ENCODE peak calls at places on chromosomes 16 and 17, in six cellular contexts. Z, X, Y, G, L and F are unnamed samples.

GRCh38 chr17:59331129-59331928 is at the start of gene YPEL2:
- DNase-seq in Z (peak; percentile 98), X (peak; percentile 77), Y (peak; percentile 91), G (peak; percentile 100), L (peak; percentile 91), F (peak; percentile 99)

GRCh38 chr17:69713815-69714214 is 299.3 kb downstream of the MAP2K6 start:
- DNase-seq in Z (no peak), X (no peak), Y (no peak), G (no peak), L (no peak), F (no peak)

GRCh38 chr17:63989622-63990345 is 8.4 kb upstream of the PRR29 start:
- DNase-seq in Z (no peak), X (no peak), Y (no peak), G (no peak), L (no peak), F (peak; percentile 45)

GRCh38 chr17:58330997-58331814 is 2.6 kb upstream of the TSPOAP1 start:
- DNase-seq in Z (no peak), X (peak; percentile 72), Y (no peak), G (no peak), L (peak; percentile 90), F (no peak)

GRCh38 chr17:50719924-50720805 is 762 bp downstream of the LUC7L3 start:
- DNase-seq in Z (no peak), X (no peak), Y (no peak), G (no peak), L (no peak), F (no peak)

GRCh38 chr17:53516643-53517042 is 306.1 kb upstream of the KIF2B start:
- DNase-seq in Z (no peak), X (no peak), Y (peak; percentile 38), G (peak; percentile 10), L (no peak), F (no peak)

GRCh38 chr16:48125888-48126287 is 29.9 kb downstream of the ABCC12 start:
- DNase-seq in Z (no peak), X (no peak), Y (no peak), G (no peak), L (no peak), F (no peak)

GRCh38 chr17:73786286-73786743 is 142.1 kb upstream of the SDK2 start:
- DNase-seq in Z (no peak), X (no peak), Y (no peak), G (no peak), L (no peak), F (no peak)

GRCh38 chr16:28930652-28931051 is 1.1 kb upstream of the CD19 start:
- DNase-seq in Z (no peak), X (no peak), Y (no peak), G (no peak), L (no peak), F (no peak)

GRCh38 chr17:74713199-74713755 is 554 bp upstream of the CD300LF start:
- DNase-seq in Z (no peak), X (no peak), Y (no peak), G (no peak), L (no peak), F (no peak)

GRCh38 chr16:964696-965395 is 5.9 kb downstream of the LMF1 start:
- DNase-seq in Z (no peak), X (peak; percentile 24), Y (no peak), G (no peak), L (peak; percentile 57), F (peak; percentile 41)

GRCh38 chr16:85346404-85347212 is 234.3 kb upstream of the CIBAR2 start:
- DNase-seq in Z (no peak), X (no peak), Y (no peak), G (no peak), L (no peak), F (no peak)

GRCh38 chr16:10736926-10737625 is 6.6 kb upstream of the NUBP1 start:
- DNase-seq in Z (peak; percentile 79), X (peak; percentile 29), Y (peak; percentile 42), G (peak; percentile 72), L (peak; percentile 81), F (no peak)

GRCh38 chr17:38733315-38734234 is 3.4 kb downstream of the CISD3 start:
- DNase-seq in Z (no peak), X (no peak), Y (no peak), G (no peak), L (no peak), F (no peak)

GRCh38 chr17:30343741-30344140 is 9.9 kb upstream of the TMIGD1 start:
- DNase-seq in Z (no peak), X (no peak), Y (no peak), G (no peak), L (no peak), F (no peak)

GRCh38 chr17:13576661-13577526 is 24.8 kb downstream of the HS3ST3A1 start:
- DNase-seq in Z (no peak), X (no peak), Y (no peak), G (no peak), L (no peak), F (no peak)

GRCh38 chr16:12356622-12357365 is 380.3 kb downstream of the SNX29 start:
- DNase-seq in Z (no peak), X (no peak), Y (no peak), G (no peak), L (no peak), F (no peak)

GRCh38 chr17:10646393-10646990 is 10.6 kb downstream of the MYH3 start:
- DNase-seq in Z (peak; percentile 73), X (peak; percentile 33), Y (peak; percentile 53), G (peak; percentile 61), L (peak; percentile 58), F (peak; percentile 65)

GRCh38 chr17:12078791-12079190 is 58.1 kb downstream of the MAP2K4 start:
- DNase-seq in Z (no peak), X (no peak), Y (peak; percentile 88), G (peak; percentile 29), L (no peak), F (no peak)

GRCh38 chr17:47811709-47812108 is 9.9 kb downstream of the OSBPL7 start:
- DNase-seq in Z (no peak), X (no peak), Y (no peak), G (no peak), L (no peak), F (no peak)

GRCh38 chr17:77487211-77487629 is 346.5 kb downstream of the SEC14L1 start:
- DNase-seq in Z (no peak), X (no peak), Y (no peak), G (no peak), L (no peak), F (peak; percentile 10)

GRCh38 chr17:19654901-19655300 is 6.3 kb downstream of the ALDH3A2 start:
- DNase-seq in Z (no peak), X (no peak), Y (no peak), G (no peak), L (no peak), F (no peak)

GRCh38 chr16:89490386-89491237 is at the start of gene ANKRD11:
- DNase-seq in Z (peak; percentile 100), X (peak; percentile 97), Y (peak; percentile 98), G (peak; percentile 99), L (peak; percentile 98), F (peak; percentile 99)

GRCh38 chr17:74430706-74431567 is 951 bp upstream of the GPRC5C start:
- DNase-seq in Z (peak; percentile 96), X (no peak), Y (peak; percentile 97), G (peak; percentile 84), L (peak; percentile 41), F (peak; percentile 96)

GRCh38 chr16:19837331-19837943 is 47.2 kb downstream of the GPRC5B start:
- DNase-seq in Z (no peak), X (no peak), Y (no peak), G (no peak), L (no peak), F (no peak)

GRCh38 chr16:78324649-78325274 is 225.3 kb downstream of the WWOX start:
- DNase-seq in Z (no peak), X (no peak), Y (no peak), G (no peak), L (no peak), F (no peak)

GRCh38 chr17:354651-355556 is 2.3 kb upstream of the RPH3AL start:
- DNase-seq in Z (no peak), X (no peak), Y (peak; percentile 86), G (no peak), L (no peak), F (peak; percentile 46)

GRCh38 chr16:67163164-67163902 is 1.2 kb upstream of the HSF4 start:
- DNase-seq in Z (peak; percentile 67), X (no peak), Y (no peak), G (no peak), L (no peak), F (no peak)